ENCODE peak calls at places on chromosomes 2 and 18, in five cellular contexts. E is transverse colon, Q is HepG2, G is stomach, C is esophagus muscularis mucosa. Y is an unnamed sample.
A peak's percentile ranks its signal among the peaks of the same experiment; 100 is the strongest.

GRCh38 chr2:134714228-134714627 is 4.6 kb downstream of the TMEM163 start:
- DNase-seq in E (no peak), Q (no peak), G (no peak), C (peak; percentile 7), Y (no peak)

GRCh38 chr2:178306351-178307073 is 112.2 kb downstream of the OSBPL6 start:
- DNase-seq in E (peak; percentile 59), Q (peak; percentile 62), G (no peak), C (no peak), Y (peak; percentile 58)

GRCh38 chr2:15649556-15650255 is 58.0 kb downstream of the DDX1 start:
- DNase-seq in E (no peak), Q (no peak), G (no peak), C (peak; percentile 90), Y (no peak)

GRCh38 chr18:74012954-74013630 is 134.5 kb downstream of the FBXO15 start:
- DNase-seq in E (no peak), Q (no peak), G (no peak), C (no peak), Y (peak; percentile 53)

GRCh38 chr2:218659258-218659987 is at the start of the genes BCS1L and ZNF142:
- DNase-seq in E (peak; percentile 95), Q (peak; percentile 89), G (peak; percentile 92), C (peak; percentile 97), Y (peak; percentile 96)

GRCh38 chr2:53708988-53709387 is 58.6 kb upstream of the CHAC2 start:
- DNase-seq in E (no peak), Q (no peak), G (no peak), C (no peak), Y (no peak)

GRCh38 chr2:36555789-36556188 is 42.2 kb downstream of the FEZ2 start:
- DNase-seq in E (no peak), Q (no peak), G (no peak), C (no peak), Y (no peak)

GRCh38 chr2:241768850-241769249 is 7.8 kb upstream of the GAL3ST2 start:
- DNase-seq in E (no peak), Q (no peak), G (no peak), C (no peak), Y (peak; percentile 56)

GRCh38 chr2:32627901-32628645 is at the start of gene TTC27:
- DNase-seq in E (peak; percentile 96), Q (peak; percentile 96), G (peak; percentile 96), C (peak; percentile 98), Y (peak; percentile 98)

GRCh38 chr2:85327757-85328617 is at the start of gene TGOLN2:
- DNase-seq in E (peak; percentile 95), Q (peak; percentile 89), G (peak; percentile 94), C (peak; percentile 97), Y (peak; percentile 97)

GRCh38 chr2:85325466-85325811 is 2.4 kb downstream of the TGOLN2 start:
- DNase-seq in E (no peak), Q (no peak), G (no peak), C (no peak), Y (no peak)

GRCh38 chr2:85326946-85327756 is 638 bp downstream of the TGOLN2 start:
- DNase-seq in E (peak; percentile 62), Q (no peak), G (peak; percentile 50), C (no peak), Y (no peak)

GRCh38 chr2:85324639-85325465 is 2.9 kb downstream of the TGOLN2 start:
- DNase-seq in E (peak; percentile 69), Q (peak; percentile 99), G (no peak), C (no peak), Y (no peak)

GRCh38 chr2:85326406-85326945 is 1.3 kb downstream of the TGOLN2 start:
- DNase-seq in E (peak; percentile 51), Q (peak; percentile 52), G (no peak), C (no peak), Y (no peak)
- H3K27ac ChIP-seq in E (peak overlapping the region; percentile 91), Q (peak overlapping the region; percentile 95), G (peak overlapping the region; percentile 96), C (peak overlapping the region; percentile 97), Y (peak overlapping the region; percentile 99)

GRCh38 chr18:2880473-2880872 is 33.7 kb downstream of the EMILIN2 start:
- DNase-seq in E (no peak), Q (no peak), G (no peak), C (peak; percentile 53), Y (peak; percentile 61)

GRCh38 chr18:2883137-2883671 is 36.4 kb downstream of the EMILIN2 start:
- DNase-seq in E (peak; percentile 19), Q (no peak), G (no peak), C (peak; percentile 86), Y (no peak)

GRCh38 chr18:2881088-2881487 is 34.3 kb downstream of the EMILIN2 start:
- DNase-seq in E (no peak), Q (no peak), G (no peak), C (no peak), Y (no peak)

GRCh38 chr18:2882201-2882600 is 35.4 kb downstream of the EMILIN2 start:
- DNase-seq in E (no peak), Q (no peak), G (no peak), C (peak; percentile 55), Y (no peak)

DNA sequence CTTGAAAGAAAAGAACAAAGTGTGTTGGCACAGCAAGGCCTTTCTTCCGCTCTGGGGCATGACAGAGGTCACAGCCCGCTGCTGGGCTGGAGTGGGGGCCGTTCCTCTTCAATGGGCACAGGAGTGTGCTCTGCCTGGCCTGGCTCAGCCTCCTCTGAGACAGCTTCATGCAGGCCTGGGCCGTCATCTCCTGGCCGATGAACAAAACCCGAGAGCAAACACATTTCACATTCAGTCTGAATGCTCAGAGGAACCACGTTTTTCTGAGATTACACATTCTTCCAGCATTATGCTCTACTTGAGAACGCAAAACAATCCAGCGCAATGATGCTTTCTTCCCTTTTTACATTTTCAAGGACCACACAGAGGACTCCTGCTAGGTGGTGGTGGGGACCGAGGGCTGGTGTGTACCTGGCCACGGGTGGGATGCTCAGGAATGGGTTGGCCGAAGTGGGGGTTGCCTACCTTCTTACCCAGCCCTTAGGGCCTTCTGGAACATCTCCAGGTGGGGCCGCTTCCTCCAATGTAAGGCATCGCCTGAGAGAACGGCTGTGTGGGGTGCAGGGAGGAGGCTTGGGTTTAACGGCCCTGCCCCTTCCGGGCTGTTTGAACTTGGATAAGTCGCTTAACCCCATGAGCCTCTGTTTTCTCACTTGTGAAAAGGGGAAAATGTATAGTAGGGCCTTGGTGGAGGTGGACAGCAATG is 34.8 kb downstream of the EMILIN2 start:
- DNase-seq in E (peak; percentile 43), Q (no peak), G (no peak), C (peak; percentile 91), Y (no peak)
- TF ChIP-seq POLR2AphosphoS5 in E (no peak), Q (no peak), G (no peak), C (no peak), Y (no peak)

DNA sequence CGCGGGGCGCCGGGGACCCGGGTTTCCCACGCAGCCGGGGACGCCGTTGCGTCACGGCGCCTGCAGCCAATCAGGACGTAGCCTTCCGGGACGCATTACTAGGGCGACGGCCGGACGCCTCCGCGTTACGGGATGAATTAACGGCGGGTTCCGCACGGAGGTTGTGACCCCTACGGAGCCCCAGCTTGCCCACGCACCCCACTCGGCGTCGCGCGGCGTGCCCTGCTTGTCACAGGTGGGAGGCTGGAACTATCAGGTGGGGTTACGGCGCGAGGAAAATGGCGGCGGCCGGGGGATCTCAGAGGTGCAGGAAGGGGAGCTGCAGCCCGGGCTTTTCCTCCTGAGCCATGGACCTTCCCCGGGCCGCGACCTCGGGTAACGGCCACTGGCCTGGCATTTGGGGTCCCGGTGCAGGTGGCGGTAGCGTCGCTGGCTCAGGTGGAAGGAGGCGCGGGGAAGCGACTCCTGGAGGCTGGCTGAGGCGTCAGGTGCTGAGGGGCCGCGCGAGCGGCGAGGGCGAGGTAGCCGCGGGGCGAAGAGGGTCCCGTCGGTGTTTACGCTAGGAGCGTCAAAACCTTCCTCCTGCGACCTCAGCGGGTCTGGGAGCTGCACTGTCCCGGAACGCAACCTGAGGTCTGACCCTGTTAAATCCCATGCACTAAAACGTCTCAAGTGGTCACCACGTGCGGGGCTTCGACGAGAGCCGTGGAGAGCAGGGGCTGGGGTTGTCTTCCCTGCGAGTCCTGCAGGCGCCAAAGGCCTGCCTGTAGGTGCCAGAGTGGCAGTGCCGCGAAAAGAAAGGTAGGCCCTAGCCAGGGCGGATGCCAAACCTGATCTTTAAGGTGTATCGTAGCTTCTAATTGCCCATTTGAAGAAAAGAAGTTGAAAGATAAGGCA is at the start of gene LCLAT1:
- DNase-seq in E (peak; percentile 84), Q (peak; percentile 59), G (peak; percentile 84), C (peak; percentile 94), Y (peak; percentile 98)
- TF ChIP-seq EP300 in E (no peak), Q (peak; percentile 30), G (no peak), C (no peak), Y (no peak)

DNA sequence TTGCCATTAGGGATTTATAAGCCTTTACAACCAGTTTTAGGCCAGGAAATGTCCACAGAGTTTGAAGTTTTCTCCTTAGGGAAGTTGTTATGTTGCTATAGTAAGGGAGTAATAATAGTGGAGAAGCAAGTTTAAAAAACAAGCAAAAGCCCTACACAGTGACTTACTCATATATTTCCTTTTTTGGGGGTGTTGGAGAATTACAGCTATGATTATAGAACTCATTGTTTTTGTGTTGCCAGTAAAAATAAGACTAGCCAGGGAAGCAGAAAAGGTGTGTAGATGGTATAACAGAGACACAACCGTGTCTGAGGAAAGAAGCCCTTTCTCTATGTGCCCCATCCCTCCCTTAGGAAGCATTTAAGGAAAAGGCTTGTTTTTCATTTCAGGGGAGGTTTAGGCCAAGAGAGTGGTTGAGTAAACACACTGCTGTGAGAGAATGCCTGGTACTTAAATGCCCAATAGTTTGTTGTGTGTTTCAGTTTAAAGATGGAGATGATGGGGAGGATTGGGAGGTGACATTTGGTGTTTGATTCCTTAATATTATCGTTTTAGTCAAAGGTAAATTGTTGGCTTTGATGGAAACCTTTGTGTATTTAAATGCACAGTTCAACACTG is 2.4 kb downstream of the VAPA start:
- DNase-seq in E (no peak), Q (no peak), G (no peak), C (no peak), Y (no peak)
- H3K27ac ChIP-seq in E (peak overlapping the region; percentile 100), Q (peak overlapping the region; percentile 78), G (peak overlapping the region; percentile 100), C (peak overlapping the region; percentile 100), Y (peak overlapping the region; percentile 100)

DNA sequence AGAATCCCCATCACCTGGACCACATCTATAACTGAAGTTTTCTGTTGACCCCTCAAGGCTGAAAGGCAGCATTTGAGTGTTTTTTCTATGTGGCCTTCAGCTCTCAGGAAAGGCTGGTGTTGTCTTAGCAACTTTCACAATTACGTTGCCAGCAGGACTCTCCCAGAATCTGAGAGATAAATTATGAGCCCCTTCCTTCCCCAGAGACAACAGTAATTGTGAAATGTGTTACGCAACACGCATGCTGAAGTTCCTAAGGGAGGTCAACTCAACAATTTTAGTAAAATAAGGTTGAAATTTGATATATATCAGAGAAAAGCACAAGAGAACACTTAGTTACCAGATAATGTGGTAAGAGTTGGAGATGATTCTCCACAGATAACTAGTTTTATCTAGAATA is 216.5 kb upstream of the SLC8A1 start:
- DNase-seq in E (no peak), Q (no peak), G (no peak), C (no peak), Y (no peak)
- TF ChIP-seq POLR2AphosphoS5 in E (peak; percentile 64), Q (no peak), G (no peak), C (peak; percentile 10), Y (no peak)

GRCh38 chr2:140442319-140442718 is 1662.1 kb upstream of the NXPH2 start:
- DNase-seq in E (no peak), Q (no peak), G (no peak), C (no peak), Y (no peak)

GRCh38 chr2:140436956-140437355 is 1656.8 kb upstream of the NXPH2 start:
- DNase-seq in E (no peak), Q (no peak), G (no peak), C (no peak), Y (no peak)

GRCh38 chr2:140440815-140441214 is 1660.6 kb upstream of the NXPH2 start:
- DNase-seq in E (no peak), Q (no peak), G (no peak), C (no peak), Y (no peak)
- TF ChIP-seq EP300 in E (no peak), Q (no peak), G (no peak), C (no peak), Y (no peak)

GRCh38 chr18:12231986-12232385 is 22.2 kb upstream of the CIDEA start:
- DNase-seq in E (no peak), Q (no peak), G (no peak), C (peak; percentile 68), Y (no peak)
- H3K27ac ChIP-seq in E (no peak overlapping the region), Q (no peak overlapping the region), G (no peak overlapping the region), C (no peak overlapping the region), Y (no peak overlapping the region)

Y was measured in upper lobe of left lung.